ENCODE peak calls at places on chromosomes 6 and 20, in six cellular contexts. One of them, this sample, is unnamed.

GRCh38 chr6:86487660-86488221 is 449.6 kb upstream of the HTR1E start:
- DNase-seq in mesendoderm: no peak
- DNase-seq in IMR-90: no peak
- DNase-seq in H9: no peak
- DNase-seq in H1: no peak
- DNase-seq in mesenchymal stem cell: no peak
- DNase-seq in this sample: no peak

GRCh38 chr6:41470341-41471063 is 75.7 kb upstream of the FOXP4 start:
- DNase-seq in mesendoderm: peak; percentile 81
- DNase-seq in IMR-90: no peak
- DNase-seq in H9: no peak
- DNase-seq in H1: peak; percentile 79
- DNase-seq in mesenchymal stem cell: peak; percentile 80
- DNase-seq in this sample: no peak

GRCh38 chr6:7219310-7219709 is 93.7 kb downstream of the SSR1 start:
- DNase-seq in mesendoderm: no peak
- DNase-seq in IMR-90: peak; percentile 52
- DNase-seq in H9: no peak
- DNase-seq in H1: no peak
- DNase-seq in mesenchymal stem cell: peak; percentile 55
- DNase-seq in this sample: no peak

GRCh38 chr6:35343092-35343834 is 905 bp downstream of the PPARD start:
- DNase-seq in mesendoderm: no peak
- DNase-seq in IMR-90: peak; percentile 32
- DNase-seq in H9: no peak
- DNase-seq in H1: no peak
- DNase-seq in mesenchymal stem cell: no peak
- DNase-seq in this sample: no peak

GRCh38 chr20:8568068-8568467 is 436.0 kb downstream of the PLCB1 start:
- DNase-seq in mesendoderm: no peak
- DNase-seq in IMR-90: peak; percentile 24
- DNase-seq in H9: no peak
- DNase-seq in H1: no peak
- DNase-seq in mesenchymal stem cell: no peak
- DNase-seq in this sample: no peak

GRCh38 chr6:105832358-105832757 is 253.8 kb upstream of the PRDM1 start:
- DNase-seq in mesendoderm: no peak
- DNase-seq in IMR-90: no peak
- DNase-seq in H9: no peak
- DNase-seq in H1: no peak
- DNase-seq in mesenchymal stem cell: no peak
- DNase-seq in this sample: no peak

GRCh38 chr20:30610751-30611150 is 646.7 kb upstream of the DEFB115 start:
- DNase-seq in mesendoderm: no peak
- DNase-seq in IMR-90: no peak
- DNase-seq in H9: no peak
- DNase-seq in H1: no peak
- DNase-seq in mesenchymal stem cell: no peak
- DNase-seq in this sample: no peak

GRCh38 chr6:36906539-36906938 is 20.8 kb downstream of the C6orf89 start:
- DNase-seq in mesendoderm: no peak
- DNase-seq in IMR-90: no peak
- DNase-seq in H9: no peak
- DNase-seq in H1: no peak
- DNase-seq in mesenchymal stem cell: no peak
- DNase-seq in this sample: no peak

GRCh38 chr6:88982720-88983119 is 19.3 kb upstream of the RNGTT start:
- DNase-seq in mesendoderm: peak; percentile 48
- DNase-seq in IMR-90: peak; percentile 79
- DNase-seq in H9: no peak
- DNase-seq in H1: no peak
- DNase-seq in mesenchymal stem cell: peak; percentile 76
- DNase-seq in this sample: peak; percentile 32

GRCh38 chr6:28311139-28311823 is 24.7 kb downstream of the ZSCAN31 start:
- DNase-seq in mesendoderm: no peak
- DNase-seq in IMR-90: no peak
- DNase-seq in H9: no peak
- DNase-seq in H1: no peak
- DNase-seq in mesenchymal stem cell: no peak
- DNase-seq in this sample: no peak

GRCh38 chr6:148464319-148465010 is 121.8 kb downstream of the SASH1 start:
- DNase-seq in mesendoderm: peak; percentile 70
- DNase-seq in IMR-90: peak; percentile 79
- DNase-seq in H9: peak; percentile 56
- DNase-seq in H1: peak; percentile 85
- DNase-seq in mesenchymal stem cell: peak; percentile 72
- DNase-seq in this sample: peak; percentile 53

GRCh38 chr20:60976913-60977312 is 275.1 kb upstream of the CDH4 start:
- DNase-seq in mesendoderm: peak; percentile 24
- DNase-seq in IMR-90: no peak
- DNase-seq in H9: no peak
- DNase-seq in H1: no peak
- DNase-seq in mesenchymal stem cell: no peak
- DNase-seq in this sample: no peak

GRCh38 chr6:112086744-112087135 is 542 bp downstream of the TUBE1 start:
- DNase-seq in mesendoderm: peak; percentile 63
- DNase-seq in IMR-90: peak; percentile 64
- DNase-seq in H9: no peak
- DNase-seq in H1: no peak
- DNase-seq in mesenchymal stem cell: peak; percentile 78
- DNase-seq in this sample: no peak

GRCh38 chr6:145734486-145735355 is 599 bp downstream of the EPM2A start:
- DNase-seq in mesendoderm: peak; percentile 96
- DNase-seq in IMR-90: peak; percentile 85
- DNase-seq in H9: peak; percentile 93
- DNase-seq in H1: peak; percentile 88
- DNase-seq in mesenchymal stem cell: peak; percentile 90
- DNase-seq in this sample: peak; percentile 87

GRCh38 chr6:49543087-49543858 is 7.2 kb upstream of the C6orf141 start:
- DNase-seq in mesendoderm: no peak
- DNase-seq in IMR-90: no peak
- DNase-seq in H9: no peak
- DNase-seq in H1: no peak
- DNase-seq in mesenchymal stem cell: no peak
- DNase-seq in this sample: no peak

GRCh38 chr6:145891565-145891964 is 72.6 kb downstream of the SHPRH start:
- DNase-seq in mesendoderm: no peak
- DNase-seq in IMR-90: peak; percentile 77
- DNase-seq in H9: no peak
- DNase-seq in H1: no peak
- DNase-seq in mesenchymal stem cell: peak; percentile 94
- DNase-seq in this sample: no peak

GRCh38 chr20:24617757-24618450 is 148.5 kb downstream of the SYNDIG1 start:
- DNase-seq in mesendoderm: no peak
- DNase-seq in IMR-90: no peak
- DNase-seq in H9: no peak
- DNase-seq in H1: no peak
- DNase-seq in mesenchymal stem cell: no peak
- DNase-seq in this sample: no peak

GRCh38 chr6:132666118-132666517 is 7.1 kb upstream of the TAAR1 start:
- DNase-seq in mesendoderm: peak; percentile 82
- DNase-seq in IMR-90: no peak
- DNase-seq in H9: no peak
- DNase-seq in H1: no peak
- DNase-seq in mesenchymal stem cell: no peak
- DNase-seq in this sample: no peak

GRCh38 chr20:16864958-16865357 is 116.8 kb downstream of the OTOR start:
- DNase-seq in mesendoderm: peak; percentile 12
- DNase-seq in IMR-90: no peak
- DNase-seq in H9: no peak
- DNase-seq in H1: no peak
- DNase-seq in mesenchymal stem cell: no peak
- DNase-seq in this sample: no peak

GRCh38 chr6:34338811-34339210 is 53.7 kb downstream of the NUDT3 start:
- DNase-seq in mesendoderm: no peak
- DNase-seq in IMR-90: no peak
- DNase-seq in H9: no peak
- DNase-seq in H1: no peak
- DNase-seq in mesenchymal stem cell: no peak
- DNase-seq in this sample: no peak

GRCh38 chr6:34338377-34338776 is 54.1 kb downstream of the NUDT3 start:
- DNase-seq in mesendoderm: no peak
- DNase-seq in IMR-90: no peak
- DNase-seq in H9: no peak
- DNase-seq in H1: no peak
- DNase-seq in mesenchymal stem cell: no peak
- DNase-seq in this sample: no peak

GRCh38 chr6:34339971-34340370 is 52.5 kb downstream of the NUDT3 start:
- DNase-seq in mesendoderm: peak; percentile 61
- DNase-seq in IMR-90: no peak
- DNase-seq in H9: no peak
- DNase-seq in H1: no peak
- DNase-seq in mesenchymal stem cell: no peak
- DNase-seq in this sample: no peak

GRCh38 chr6:34340394-34340793 is 52.1 kb downstream of the NUDT3 start:
- DNase-seq in mesendoderm: no peak
- DNase-seq in IMR-90: no peak
- DNase-seq in H9: no peak
- DNase-seq in H1: no peak
- DNase-seq in mesenchymal stem cell: no peak
- DNase-seq in this sample: no peak

DNA sequence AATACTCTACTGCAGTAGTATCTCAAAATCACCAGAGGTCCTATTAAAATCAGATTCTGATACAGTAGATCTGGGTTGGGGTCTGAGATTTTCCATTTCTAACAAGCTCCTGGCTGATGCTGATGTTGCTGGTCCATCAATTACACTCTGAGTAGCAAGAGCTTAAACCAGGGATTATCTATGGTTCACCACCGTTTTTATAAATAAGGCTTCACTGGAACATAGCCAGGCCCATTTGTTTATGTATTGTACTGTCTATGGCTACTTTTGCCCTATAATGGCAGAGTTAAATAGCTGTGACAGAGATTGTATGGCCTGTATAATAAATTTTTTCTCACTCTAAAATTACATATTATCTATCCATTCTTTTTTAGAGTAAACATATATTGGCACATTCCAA is 53.0 kb downstream of the NUDT3 start:
- DNase-seq in mesendoderm: no peak
- DNase-seq in IMR-90: no peak
- DNase-seq in H9: no peak
- DNase-seq in H1: no peak
- DNase-seq in mesenchymal stem cell: peak; percentile 49
- DNase-seq in this sample: no peak
- H2AK5ac ChIP-seq in mesendoderm: no peak overlapping the region
- H2AK5ac ChIP-seq in IMR-90: no peak overlapping the region
- H2AK5ac ChIP-seq in H9: no peak overlapping the region
- H2AK5ac ChIP-seq in H1: no peak overlapping the region
- H2AK5ac ChIP-seq in mesenchymal stem cell: no peak overlapping the region
- H2AK5ac ChIP-seq in this sample: no peak overlapping the region

GRCh38 chr6:87589693-87590416 is at the start of the genes ORC3 and RARS2:
- DNase-seq in mesendoderm: peak; percentile 98
- DNase-seq in IMR-90: peak; percentile 92
- DNase-seq in H9: peak; percentile 96
- DNase-seq in H1: peak; percentile 96
- DNase-seq in mesenchymal stem cell: peak; percentile 96
- DNase-seq in this sample: peak; percentile 93
- H2AK5ac ChIP-seq in mesendoderm: peak within 1 kb of the TSS; percentile 72
- H2AK5ac ChIP-seq in IMR-90: peak within 1 kb of the TSS; percentile 97
- H2AK5ac ChIP-seq in H9: no peak within 1 kb of the TSS
- H2AK5ac ChIP-seq in H1: peak within 1 kb of the TSS; percentile 79
- H2AK5ac ChIP-seq in mesenchymal stem cell: no peak within 1 kb of the TSS
- H2AK5ac ChIP-seq in this sample: no peak within 1 kb of the TSS

DNA sequence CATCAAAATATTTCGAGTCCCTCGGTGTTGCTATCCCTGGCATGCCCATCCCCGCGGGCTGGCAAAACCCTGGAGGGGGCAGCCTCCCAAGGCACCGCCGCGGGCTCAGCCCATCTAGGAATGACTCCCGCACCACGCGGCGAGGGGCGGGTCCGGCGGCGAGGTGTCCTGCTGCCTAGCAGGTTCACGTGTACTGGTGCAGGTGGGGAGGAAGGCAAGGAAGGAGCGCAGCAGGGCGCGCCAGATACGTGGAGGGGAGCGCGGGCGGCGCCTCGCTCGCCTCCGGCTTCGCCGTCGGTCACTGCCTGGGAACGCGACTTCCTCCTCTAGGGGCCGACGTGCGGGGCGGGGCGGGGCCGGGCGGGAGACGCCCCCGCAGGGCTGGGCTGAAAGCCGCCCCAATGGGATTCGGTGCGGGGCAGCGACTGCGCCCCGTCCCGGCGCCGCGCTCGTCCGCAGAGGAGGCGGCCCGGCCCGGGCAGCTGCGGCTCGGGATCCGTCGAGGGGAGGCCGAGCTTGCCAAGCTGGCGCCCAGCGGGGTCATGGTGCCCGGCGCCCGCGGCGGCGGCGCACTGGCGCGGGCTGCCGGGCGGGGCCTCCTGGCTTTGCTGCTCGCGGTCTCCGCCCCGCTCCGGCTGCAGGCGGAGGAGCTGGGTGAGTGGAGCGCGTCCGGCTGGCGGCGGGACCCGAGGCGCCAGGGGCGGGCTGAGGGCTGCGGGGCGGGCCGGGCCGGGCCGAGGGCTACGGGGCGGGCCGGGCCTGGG is at the start of gene DCBLD1:
- DNase-seq in mesendoderm: peak; percentile 89
- DNase-seq in IMR-90: peak; percentile 70
- DNase-seq in H9: peak; percentile 84
- DNase-seq in H1: peak; percentile 80
- DNase-seq in mesenchymal stem cell: peak; percentile 86
- DNase-seq in this sample: peak; percentile 61
- H2AK5ac ChIP-seq in mesendoderm: no peak within 1 kb of the TSS
- H2AK5ac ChIP-seq in IMR-90: peak within 1 kb of the TSS; percentile 81
- H2AK5ac ChIP-seq in H9: no peak within 1 kb of the TSS
- H2AK5ac ChIP-seq in H1: no peak within 1 kb of the TSS
- H2AK5ac ChIP-seq in mesenchymal stem cell: no peak within 1 kb of the TSS
- H2AK5ac ChIP-seq in this sample: no peak within 1 kb of the TSS

DNA sequence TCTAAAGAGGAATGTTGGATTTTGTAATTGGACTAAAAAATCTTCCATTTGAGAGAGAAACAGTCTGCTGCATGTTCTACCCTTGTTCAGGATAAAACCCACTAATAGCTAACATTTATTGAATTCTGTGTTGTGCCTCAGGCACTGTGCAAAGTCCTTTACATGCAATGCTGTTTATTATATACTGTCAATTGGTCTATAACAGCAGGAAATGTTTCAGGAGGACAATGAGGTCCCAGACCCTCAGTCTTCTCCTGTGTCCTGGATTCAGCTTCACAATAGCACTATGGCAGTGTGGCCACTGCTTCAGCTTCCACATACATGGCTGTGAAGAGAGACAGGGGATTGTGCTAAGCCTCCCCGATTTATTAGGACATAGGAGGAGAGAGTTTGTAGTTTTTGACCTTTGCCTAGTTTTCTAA is 11.0 kb downstream of the PTPN1 start:
- DNase-seq in mesendoderm: no peak
- DNase-seq in IMR-90: no peak
- DNase-seq in H9: no peak
- DNase-seq in H1: no peak
- DNase-seq in mesenchymal stem cell: no peak
- DNase-seq in this sample: no peak
- H2AK5ac ChIP-seq in mesendoderm: no peak overlapping the region
- H2AK5ac ChIP-seq in IMR-90: peak overlapping the region; percentile 81
- H2AK5ac ChIP-seq in H9: no peak overlapping the region
- H2AK5ac ChIP-seq in H1: no peak overlapping the region
- H2AK5ac ChIP-seq in mesenchymal stem cell: no peak overlapping the region
- H2AK5ac ChIP-seq in this sample: no peak overlapping the region

GRCh38 chr20:20293986-20294385 is 73.9 kb upstream of the INSM1 start:
- DNase-seq in mesendoderm: no peak
- DNase-seq in IMR-90: no peak
- DNase-seq in H9: no peak
- DNase-seq in H1: no peak
- DNase-seq in mesenchymal stem cell: no peak
- DNase-seq in this sample: no peak
- H2AK5ac ChIP-seq in mesendoderm: no peak overlapping the region
- H2AK5ac ChIP-seq in IMR-90: no peak overlapping the region
- H2AK5ac ChIP-seq in H9: no peak overlapping the region
- H2AK5ac ChIP-seq in H1: no peak overlapping the region
- H2AK5ac ChIP-seq in mesenchymal stem cell: no peak overlapping the region
- H2AK5ac ChIP-seq in this sample: no peak overlapping the region

GRCh38 chr6:73152998-73153757 is 72.1 kb downstream of the KHDC1L start:
- DNase-seq in mesendoderm: no peak
- DNase-seq in IMR-90: peak; percentile 68
- DNase-seq in H9: no peak
- DNase-seq in H1: no peak
- DNase-seq in mesenchymal stem cell: no peak
- DNase-seq in this sample: no peak
- H2AK5ac ChIP-seq in mesendoderm: no peak overlapping the region
- H2AK5ac ChIP-seq in IMR-90: no peak overlapping the region
- H2AK5ac ChIP-seq in H9: no peak overlapping the region
- H2AK5ac ChIP-seq in H1: no peak overlapping the region
- H2AK5ac ChIP-seq in mesenchymal stem cell: no peak overlapping the region
- H2AK5ac ChIP-seq in this sample: no peak overlapping the region

This sample was measured in neuronal stem cell.